ENCODE peak calls at places on chromosomes 5 and 9, in ten cellular contexts. One of them, this sample, is unnamed.

GRCh38 chr9:113153599-113153998 is 2.8 kb downstream of the SLC31A2 start:
- DNase-seq in upper lobe of right lung: no peak
- DNase-seq in activated CD4-positive, alpha-beta memory T cell treated with anti-CD3 and anti-CD28 coated beads, Interleukin-2, amount 10 ng/mL, durations not matched to agents 7 days and 5 days: no peak
- DNase-seq in activated T-helper 1 cell treated with anti-CD3 and anti-CD28 coated beads, Interleukin-2, amount 50 U/mL, for 16 hours: no peak
- DNase-seq in stimulated activated CD4-positive, alpha-beta T cell treated with anti-CD3 and anti-CD28 coated beads, TNF-alpha, amount 100 ng/mL, for 1 hour: no peak
- DNase-seq in MM.1S: no peak
- DNase-seq in bronchial epithelial cell: no peak
- DNase-seq in nephron progenitor cell: no peak
- DNase-seq in SIG-M5: no peak
- DNase-seq in AG09319: no peak
- DNase-seq in this sample: no peak

GRCh38 chr5:177085985-177086917 is at the start of gene FGFR4:
- DNase-seq in upper lobe of right lung: peak
- DNase-seq in activated CD4-positive, alpha-beta memory T cell treated with anti-CD3 and anti-CD28 coated beads, Interleukin-2, amount 10 ng/mL, durations not matched to agents 7 days and 5 days: peak
- DNase-seq in activated T-helper 1 cell treated with anti-CD3 and anti-CD28 coated beads, Interleukin-2, amount 50 U/mL, for 16 hours: peak
- DNase-seq in stimulated activated CD4-positive, alpha-beta T cell treated with anti-CD3 and anti-CD28 coated beads, TNF-alpha, amount 100 ng/mL, for 1 hour: peak
- DNase-seq in MM.1S: peak
- DNase-seq in bronchial epithelial cell: peak
- DNase-seq in nephron progenitor cell: peak
- DNase-seq in SIG-M5: no peak
- DNase-seq in AG09319: no peak
- DNase-seq in this sample: peak

GRCh38 chr9:6215562-6215961 is at the start of gene IL33:
- DNase-seq in upper lobe of right lung: no peak
- DNase-seq in activated CD4-positive, alpha-beta memory T cell treated with anti-CD3 and anti-CD28 coated beads, Interleukin-2, amount 10 ng/mL, durations not matched to agents 7 days and 5 days: no peak
- DNase-seq in activated T-helper 1 cell treated with anti-CD3 and anti-CD28 coated beads, Interleukin-2, amount 50 U/mL, for 16 hours: no peak
- DNase-seq in stimulated activated CD4-positive, alpha-beta T cell treated with anti-CD3 and anti-CD28 coated beads, TNF-alpha, amount 100 ng/mL, for 1 hour: no peak
- DNase-seq in MM.1S: no peak
- DNase-seq in bronchial epithelial cell: peak
- DNase-seq in nephron progenitor cell: no peak
- DNase-seq in SIG-M5: no peak
- DNase-seq in AG09319: no peak
- DNase-seq in this sample: no peak

GRCh38 chr9:107983191-107983603 is 493.6 kb upstream of the KLF4 start:
- DNase-seq in upper lobe of right lung: no peak
- DNase-seq in activated CD4-positive, alpha-beta memory T cell treated with anti-CD3 and anti-CD28 coated beads, Interleukin-2, amount 10 ng/mL, durations not matched to agents 7 days and 5 days: no peak
- DNase-seq in activated T-helper 1 cell treated with anti-CD3 and anti-CD28 coated beads, Interleukin-2, amount 50 U/mL, for 16 hours: no peak
- DNase-seq in stimulated activated CD4-positive, alpha-beta T cell treated with anti-CD3 and anti-CD28 coated beads, TNF-alpha, amount 100 ng/mL, for 1 hour: no peak
- DNase-seq in MM.1S: no peak
- DNase-seq in bronchial epithelial cell: peak
- DNase-seq in nephron progenitor cell: no peak
- DNase-seq in SIG-M5: no peak
- DNase-seq in AG09319: peak
- DNase-seq in this sample: no peak

GRCh38 chr5:79030663-79031480 is 38.6 kb downstream of the DMGDH start:
- DNase-seq in upper lobe of right lung: no peak
- DNase-seq in activated CD4-positive, alpha-beta memory T cell treated with anti-CD3 and anti-CD28 coated beads, Interleukin-2, amount 10 ng/mL, durations not matched to agents 7 days and 5 days: no peak
- DNase-seq in activated T-helper 1 cell treated with anti-CD3 and anti-CD28 coated beads, Interleukin-2, amount 50 U/mL, for 16 hours: no peak
- DNase-seq in stimulated activated CD4-positive, alpha-beta T cell treated with anti-CD3 and anti-CD28 coated beads, TNF-alpha, amount 100 ng/mL, for 1 hour: no peak
- DNase-seq in MM.1S: no peak
- DNase-seq in bronchial epithelial cell: no peak
- DNase-seq in nephron progenitor cell: no peak
- DNase-seq in SIG-M5: no peak
- DNase-seq in AG09319: no peak
- DNase-seq in this sample: no peak

GRCh38 chr9:15416880-15417279 is 5.8 kb upstream of the SNAPC3 start:
- DNase-seq in upper lobe of right lung: no peak
- DNase-seq in activated CD4-positive, alpha-beta memory T cell treated with anti-CD3 and anti-CD28 coated beads, Interleukin-2, amount 10 ng/mL, durations not matched to agents 7 days and 5 days: peak
- DNase-seq in activated T-helper 1 cell treated with anti-CD3 and anti-CD28 coated beads, Interleukin-2, amount 50 U/mL, for 16 hours: no peak
- DNase-seq in stimulated activated CD4-positive, alpha-beta T cell treated with anti-CD3 and anti-CD28 coated beads, TNF-alpha, amount 100 ng/mL, for 1 hour: no peak
- DNase-seq in MM.1S: no peak
- DNase-seq in bronchial epithelial cell: peak
- DNase-seq in nephron progenitor cell: peak
- DNase-seq in SIG-M5: no peak
- DNase-seq in AG09319: no peak
- DNase-seq in this sample: no peak

GRCh38 chr5:43113546-43113945 is 7.2 kb upstream of the ZNF131 start:
- DNase-seq in upper lobe of right lung: no peak
- DNase-seq in activated CD4-positive, alpha-beta memory T cell treated with anti-CD3 and anti-CD28 coated beads, Interleukin-2, amount 10 ng/mL, durations not matched to agents 7 days and 5 days: no peak
- DNase-seq in activated T-helper 1 cell treated with anti-CD3 and anti-CD28 coated beads, Interleukin-2, amount 50 U/mL, for 16 hours: no peak
- DNase-seq in stimulated activated CD4-positive, alpha-beta T cell treated with anti-CD3 and anti-CD28 coated beads, TNF-alpha, amount 100 ng/mL, for 1 hour: no peak
- DNase-seq in MM.1S: no peak
- DNase-seq in bronchial epithelial cell: no peak
- DNase-seq in nephron progenitor cell: no peak
- DNase-seq in SIG-M5: no peak
- DNase-seq in AG09319: no peak
- DNase-seq in this sample: no peak

GRCh38 chr5:54883374-54884194 is 101.8 kb downstream of the ESM1 start:
- DNase-seq in upper lobe of right lung: peak
- DNase-seq in activated CD4-positive, alpha-beta memory T cell treated with anti-CD3 and anti-CD28 coated beads, Interleukin-2, amount 10 ng/mL, durations not matched to agents 7 days and 5 days: no peak
- DNase-seq in activated T-helper 1 cell treated with anti-CD3 and anti-CD28 coated beads, Interleukin-2, amount 50 U/mL, for 16 hours: no peak
- DNase-seq in stimulated activated CD4-positive, alpha-beta T cell treated with anti-CD3 and anti-CD28 coated beads, TNF-alpha, amount 100 ng/mL, for 1 hour: no peak
- DNase-seq in MM.1S: no peak
- DNase-seq in bronchial epithelial cell: no peak
- DNase-seq in nephron progenitor cell: peak
- DNase-seq in SIG-M5: no peak
- DNase-seq in AG09319: no peak
- DNase-seq in this sample: no peak

GRCh38 chr5:124087752-124088151 is 575.8 kb downstream of the CSNK1G3 start:
- DNase-seq in upper lobe of right lung: no peak
- DNase-seq in activated CD4-positive, alpha-beta memory T cell treated with anti-CD3 and anti-CD28 coated beads, Interleukin-2, amount 10 ng/mL, durations not matched to agents 7 days and 5 days: no peak
- DNase-seq in activated T-helper 1 cell treated with anti-CD3 and anti-CD28 coated beads, Interleukin-2, amount 50 U/mL, for 16 hours: no peak
- DNase-seq in stimulated activated CD4-positive, alpha-beta T cell treated with anti-CD3 and anti-CD28 coated beads, TNF-alpha, amount 100 ng/mL, for 1 hour: no peak
- DNase-seq in MM.1S: no peak
- DNase-seq in bronchial epithelial cell: no peak
- DNase-seq in nephron progenitor cell: no peak
- DNase-seq in SIG-M5: no peak
- DNase-seq in AG09319: no peak
- DNase-seq in this sample: no peak

GRCh38 chr5:40754381-40755092 is 1.2 kb downstream of the TTC33 start:
- DNase-seq in upper lobe of right lung: no peak
- DNase-seq in activated CD4-positive, alpha-beta memory T cell treated with anti-CD3 and anti-CD28 coated beads, Interleukin-2, amount 10 ng/mL, durations not matched to agents 7 days and 5 days: no peak
- DNase-seq in activated T-helper 1 cell treated with anti-CD3 and anti-CD28 coated beads, Interleukin-2, amount 50 U/mL, for 16 hours: no peak
- DNase-seq in stimulated activated CD4-positive, alpha-beta T cell treated with anti-CD3 and anti-CD28 coated beads, TNF-alpha, amount 100 ng/mL, for 1 hour: no peak
- DNase-seq in MM.1S: peak
- DNase-seq in bronchial epithelial cell: peak
- DNase-seq in nephron progenitor cell: no peak
- DNase-seq in SIG-M5: no peak
- DNase-seq in AG09319: no peak
- DNase-seq in this sample: no peak

GRCh38 chr9:115220339-115221009 is 102.5 kb upstream of the TNC start:
- DNase-seq in upper lobe of right lung: no peak
- DNase-seq in activated CD4-positive, alpha-beta memory T cell treated with anti-CD3 and anti-CD28 coated beads, Interleukin-2, amount 10 ng/mL, durations not matched to agents 7 days and 5 days: no peak
- DNase-seq in activated T-helper 1 cell treated with anti-CD3 and anti-CD28 coated beads, Interleukin-2, amount 50 U/mL, for 16 hours: no peak
- DNase-seq in stimulated activated CD4-positive, alpha-beta T cell treated with anti-CD3 and anti-CD28 coated beads, TNF-alpha, amount 100 ng/mL, for 1 hour: no peak
- DNase-seq in MM.1S: no peak
- DNase-seq in bronchial epithelial cell: peak
- DNase-seq in nephron progenitor cell: no peak
- DNase-seq in SIG-M5: no peak
- DNase-seq in AG09319: peak
- DNase-seq in this sample: no peak

GRCh38 chr9:128916204-128916603 is 4.6 kb upstream of the PHYHD1 start:
- DNase-seq in upper lobe of right lung: peak
- DNase-seq in activated CD4-positive, alpha-beta memory T cell treated with anti-CD3 and anti-CD28 coated beads, Interleukin-2, amount 10 ng/mL, durations not matched to agents 7 days and 5 days: no peak
- DNase-seq in activated T-helper 1 cell treated with anti-CD3 and anti-CD28 coated beads, Interleukin-2, amount 50 U/mL, for 16 hours: no peak
- DNase-seq in stimulated activated CD4-positive, alpha-beta T cell treated with anti-CD3 and anti-CD28 coated beads, TNF-alpha, amount 100 ng/mL, for 1 hour: no peak
- DNase-seq in MM.1S: no peak
- DNase-seq in bronchial epithelial cell: no peak
- DNase-seq in nephron progenitor cell: no peak
- DNase-seq in SIG-M5: no peak
- DNase-seq in AG09319: no peak
- DNase-seq in this sample: no peak

GRCh38 chr9:129494113-129494789 is 126.7 kb downstream of the C9orf50 start:
- DNase-seq in upper lobe of right lung: no peak
- DNase-seq in activated CD4-positive, alpha-beta memory T cell treated with anti-CD3 and anti-CD28 coated beads, Interleukin-2, amount 10 ng/mL, durations not matched to agents 7 days and 5 days: peak
- DNase-seq in activated T-helper 1 cell treated with anti-CD3 and anti-CD28 coated beads, Interleukin-2, amount 50 U/mL, for 16 hours: no peak
- DNase-seq in stimulated activated CD4-positive, alpha-beta T cell treated with anti-CD3 and anti-CD28 coated beads, TNF-alpha, amount 100 ng/mL, for 1 hour: no peak
- DNase-seq in MM.1S: no peak
- DNase-seq in bronchial epithelial cell: no peak
- DNase-seq in nephron progenitor cell: no peak
- DNase-seq in SIG-M5: no peak
- DNase-seq in AG09319: no peak
- DNase-seq in this sample: no peak

GRCh38 chr5:168897387-168898122 is 318.4 kb upstream of the PANK3 start:
- DNase-seq in upper lobe of right lung: no peak
- DNase-seq in activated CD4-positive, alpha-beta memory T cell treated with anti-CD3 and anti-CD28 coated beads, Interleukin-2, amount 10 ng/mL, durations not matched to agents 7 days and 5 days: no peak
- DNase-seq in activated T-helper 1 cell treated with anti-CD3 and anti-CD28 coated beads, Interleukin-2, amount 50 U/mL, for 16 hours: no peak
- DNase-seq in stimulated activated CD4-positive, alpha-beta T cell treated with anti-CD3 and anti-CD28 coated beads, TNF-alpha, amount 100 ng/mL, for 1 hour: no peak
- DNase-seq in MM.1S: no peak
- DNase-seq in bronchial epithelial cell: no peak
- DNase-seq in nephron progenitor cell: no peak
- DNase-seq in SIG-M5: no peak
- DNase-seq in AG09319: no peak
- DNase-seq in this sample: no peak

GRCh38 chr9:137317021-137317978 is 15.2 kb upstream of the NRARP start:
- DNase-seq in upper lobe of right lung: no peak
- DNase-seq in activated CD4-positive, alpha-beta memory T cell treated with anti-CD3 and anti-CD28 coated beads, Interleukin-2, amount 10 ng/mL, durations not matched to agents 7 days and 5 days: no peak
- DNase-seq in activated T-helper 1 cell treated with anti-CD3 and anti-CD28 coated beads, Interleukin-2, amount 50 U/mL, for 16 hours: no peak
- DNase-seq in stimulated activated CD4-positive, alpha-beta T cell treated with anti-CD3 and anti-CD28 coated beads, TNF-alpha, amount 100 ng/mL, for 1 hour: no peak
- DNase-seq in MM.1S: no peak
- DNase-seq in bronchial epithelial cell: no peak
- DNase-seq in nephron progenitor cell: peak
- DNase-seq in SIG-M5: no peak
- DNase-seq in AG09319: no peak
- DNase-seq in this sample: peak

GRCh38 chr5:126386146-126386545 is 37.1 kb upstream of the GRAMD2B start:
- DNase-seq in upper lobe of right lung: no peak
- DNase-seq in activated CD4-positive, alpha-beta memory T cell treated with anti-CD3 and anti-CD28 coated beads, Interleukin-2, amount 10 ng/mL, durations not matched to agents 7 days and 5 days: no peak
- DNase-seq in activated T-helper 1 cell treated with anti-CD3 and anti-CD28 coated beads, Interleukin-2, amount 50 U/mL, for 16 hours: no peak
- DNase-seq in stimulated activated CD4-positive, alpha-beta T cell treated with anti-CD3 and anti-CD28 coated beads, TNF-alpha, amount 100 ng/mL, for 1 hour: no peak
- DNase-seq in MM.1S: no peak
- DNase-seq in bronchial epithelial cell: peak
- DNase-seq in nephron progenitor cell: no peak
- DNase-seq in SIG-M5: no peak
- DNase-seq in AG09319: no peak
- DNase-seq in this sample: no peak

GRCh38 chr9:114779352-114779845 is 26.4 kb downstream of the TNFSF15 start:
- DNase-seq in upper lobe of right lung: peak
- DNase-seq in activated CD4-positive, alpha-beta memory T cell treated with anti-CD3 and anti-CD28 coated beads, Interleukin-2, amount 10 ng/mL, durations not matched to agents 7 days and 5 days: no peak
- DNase-seq in activated T-helper 1 cell treated with anti-CD3 and anti-CD28 coated beads, Interleukin-2, amount 50 U/mL, for 16 hours: no peak
- DNase-seq in stimulated activated CD4-positive, alpha-beta T cell treated with anti-CD3 and anti-CD28 coated beads, TNF-alpha, amount 100 ng/mL, for 1 hour: no peak
- DNase-seq in MM.1S: no peak
- DNase-seq in bronchial epithelial cell: peak
- DNase-seq in nephron progenitor cell: no peak
- DNase-seq in SIG-M5: no peak
- DNase-seq in AG09319: no peak
- DNase-seq in this sample: no peak